ENCODE peak calls at places on chromosomes 2 and 18, in four cellular contexts. One of them, this sample, is unnamed. For H3K9me3, the result is how much of the 10 kb centered on the place peaks cover.

GRCh38 chr2:191064590-191064989 is 50.6 kb upstream of the STAT1 start:
- DNase-seq in heart left ventricle: no peak
- DNase-seq in tibial nerve: no peak
- DNase-seq in Peyer's patch: no peak
- DNase-seq in this sample: no peak

GRCh38 chr2:215970425-215970824 is 42.9 kb downstream of the MREG start:
- DNase-seq in tibial nerve: no peak
- DNase-seq in heart left ventricle: no peak
- DNase-seq in Peyer's patch: no peak
- DNase-seq in this sample: no peak

GRCh38 chr18:3468066-3468705 is 18.2 kb downstream of the TGIF1 start:
- DNase-seq in heart left ventricle: no peak
- DNase-seq in Peyer's patch: no peak
- DNase-seq in tibial nerve: no peak
- DNase-seq in this sample: no peak

GRCh38 chr2:14255135-14255820 is 377.2 kb upstream of the LRATD1 start:
- DNase-seq in heart left ventricle: no peak
- DNase-seq in Peyer's patch: no peak
- DNase-seq in tibial nerve: no peak
- DNase-seq in this sample: no peak

GRCh38 chr2:48715042-48715899 is 40.3 kb downstream of the LHCGR start:
- DNase-seq in heart left ventricle: no peak
- DNase-seq in tibial nerve: peak
- DNase-seq in Peyer's patch: peak
- DNase-seq in this sample: no peak

GRCh38 chr2:39666489-39667141 is 898 bp downstream of the TMEM178A start:
- DNase-seq in tibial nerve: no peak
- DNase-seq in Peyer's patch: no peak
- DNase-seq in heart left ventricle: no peak
- DNase-seq in this sample: no peak

GRCh38 chr2:191301971-191302370 is 56.8 kb downstream of the MYO1B start:
- DNase-seq in heart left ventricle: no peak
- DNase-seq in tibial nerve: no peak
- DNase-seq in Peyer's patch: no peak
- DNase-seq in this sample: no peak

GRCh38 chr18:63225434-63225833 is 94.1 kb downstream of the BCL2 start:
- DNase-seq in heart left ventricle: no peak
- DNase-seq in Peyer's patch: no peak
- DNase-seq in tibial nerve: no peak
- DNase-seq in this sample: no peak

GRCh38 chr2:24832526-24832925 is 39.3 kb downstream of the CENPO start:
- DNase-seq in tibial nerve: no peak
- DNase-seq in Peyer's patch: peak
- DNase-seq in heart left ventricle: no peak
- DNase-seq in this sample: no peak

GRCh38 chr18:47771922-47772321 is 158.5 kb downstream of the SMAD2 start:
- DNase-seq in Peyer's patch: no peak
- DNase-seq in heart left ventricle: no peak
- DNase-seq in tibial nerve: no peak
- DNase-seq in this sample: no peak
- TF ChIP-seq POLR2A in Peyer's patch: no peak
- TF ChIP-seq POLR2A in heart left ventricle: no peak
- TF ChIP-seq POLR2A in tibial nerve: no peak
- TF ChIP-seq POLR2A in this sample: no peak

GRCh38 chr2:127356531-127356930 is 31.2 kb downstream of the MAP3K2 start:
- DNase-seq in tibial nerve: no peak
- DNase-seq in Peyer's patch: no peak
- DNase-seq in heart left ventricle: no peak
- DNase-seq in this sample: no peak
- H3K9me3 ChIP-seq in tibial nerve: under half
- H3K9me3 ChIP-seq in Peyer's patch: under half
- H3K9me3 ChIP-seq in heart left ventricle: under half
- H3K9me3 ChIP-seq in this sample: under half

DNA sequence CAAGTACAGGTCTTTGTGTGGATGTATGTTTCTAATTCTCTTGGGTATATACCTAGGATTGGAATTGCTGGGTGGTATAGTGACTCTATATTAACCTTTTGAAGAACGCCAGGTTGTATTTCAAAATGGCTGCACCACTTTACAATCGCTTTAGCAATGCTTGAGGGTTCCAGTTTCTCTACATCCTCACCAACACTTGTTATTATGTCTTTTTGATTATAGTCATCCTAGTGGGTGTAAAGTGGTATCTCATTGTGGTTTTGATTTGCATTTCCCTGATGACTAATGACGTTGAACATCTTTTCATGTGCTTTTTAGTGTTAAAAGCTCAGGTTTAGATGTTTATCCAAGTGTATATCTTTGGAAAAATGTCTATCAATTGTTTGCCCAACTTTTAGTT is 39.5 kb downstream of the CTIF start:
- DNase-seq in tibial nerve: no peak
- DNase-seq in Peyer's patch: no peak
- DNase-seq in heart left ventricle: no peak
- DNase-seq in this sample: no peak
- TF ChIP-seq POLR2A in tibial nerve: no peak
- TF ChIP-seq POLR2A in Peyer's patch: no peak
- TF ChIP-seq POLR2A in heart left ventricle: no peak
- TF ChIP-seq POLR2A in this sample: no peak

GRCh38 chr18:78884502-78884901 is 95.1 kb upstream of the SALL3 start:
- DNase-seq in tibial nerve: no peak
- DNase-seq in Peyer's patch: no peak
- DNase-seq in heart left ventricle: no peak
- DNase-seq in this sample: no peak
- H3K9me3 ChIP-seq in tibial nerve: under half
- H3K9me3 ChIP-seq in Peyer's patch: under half
- H3K9me3 ChIP-seq in heart left ventricle: under half
- H3K9me3 ChIP-seq in this sample: under half

DNA sequence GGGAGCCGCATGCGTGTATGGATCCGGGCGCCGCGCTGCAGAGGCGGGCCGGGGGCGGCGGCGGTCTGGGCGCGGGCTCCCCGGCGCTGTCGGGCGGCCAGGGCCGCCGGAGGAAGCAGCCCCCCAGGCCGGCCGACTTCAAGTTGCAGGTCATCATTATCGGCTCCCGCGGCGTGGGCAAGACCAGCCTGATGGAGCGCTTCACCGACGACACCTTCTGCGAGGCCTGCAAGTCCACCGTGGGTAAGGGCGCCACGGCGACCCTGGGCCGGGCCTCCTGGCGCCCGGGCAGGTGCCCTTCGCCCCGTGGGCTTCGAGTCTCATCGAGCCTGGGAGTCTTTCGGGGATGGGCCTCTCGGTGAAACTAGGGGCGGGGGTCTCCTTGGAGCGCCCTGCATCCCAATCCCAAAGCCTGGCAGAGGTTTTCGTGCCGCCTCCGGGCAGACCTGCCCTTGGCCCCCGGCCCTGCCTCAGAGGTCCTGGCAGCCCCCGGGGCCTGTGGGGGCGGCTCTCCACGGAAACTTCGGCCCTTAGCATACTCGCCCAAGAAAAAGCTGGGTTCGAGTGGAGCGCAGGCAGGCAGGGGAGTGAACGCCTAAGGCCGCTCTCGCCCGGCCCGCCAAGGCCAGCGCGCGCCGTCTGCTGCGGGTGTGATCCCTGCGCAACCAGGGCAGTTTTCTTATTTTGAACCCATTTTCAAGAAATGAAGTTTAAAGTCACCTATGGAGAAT is 639 bp downstream of the RAB12 start:
- DNase-seq in tibial nerve: no peak
- DNase-seq in heart left ventricle: peak
- DNase-seq in Peyer's patch: peak
- DNase-seq in this sample: peak
- TF ChIP-seq POLR2A in tibial nerve: no peak
- TF ChIP-seq POLR2A in heart left ventricle: no peak
- TF ChIP-seq POLR2A in Peyer's patch: no peak
- TF ChIP-seq POLR2A in this sample: no peak

GRCh38 chr18:80022613-80023012 is 11.6 kb upstream of the RBFA start:
- DNase-seq in tibial nerve: no peak
- DNase-seq in heart left ventricle: no peak
- DNase-seq in Peyer's patch: no peak
- DNase-seq in this sample: no peak

GRCh38 chr18:80026363-80026762 is 7.9 kb upstream of the RBFA start:
- DNase-seq in Peyer's patch: no peak
- DNase-seq in tibial nerve: no peak
- DNase-seq in heart left ventricle: no peak
- DNase-seq in this sample: no peak

GRCh38 chr18:80023173-80023572 is 11.1 kb upstream of the RBFA start:
- DNase-seq in Peyer's patch: no peak
- DNase-seq in heart left ventricle: no peak
- DNase-seq in tibial nerve: no peak
- DNase-seq in this sample: no peak
- H3K9me3 ChIP-seq in Peyer's patch: under half
- H3K9me3 ChIP-seq in heart left ventricle: under half
- H3K9me3 ChIP-seq in tibial nerve: half or more
- H3K9me3 ChIP-seq in this sample: under half

This sample was measured in right lobe of liver.